ENCODE peak calls at places on chromosomes 4 and X, in eight cellular contexts. Y, D, K, U, F, E, H and V are unnamed samples.

GRCh38 chrX:129961180-129962083 is 21.0 kb upstream of the BCORL1 start:
- DNase-seq in D (peak; percentile 78), F (no peak), U (no peak), E (no peak), K (no peak), H (no peak), Y (peak; percentile 54), V (no peak)

GRCh38 chr4:14345356-14345775 is 656.9 kb upstream of the CPEB2 start:
- DNase-seq in Y (peak; percentile 54), H (no peak), K (no peak), U (no peak), F (no peak), E (no peak), D (no peak), V (peak; percentile 13)

GRCh38 chr4:7348946-7349900 is 85.5 kb downstream of the PSAPL1 start:
- DNase-seq in F (no peak), H (no peak), E (peak; percentile 47), U (no peak), D (no peak), Y (no peak), K (no peak), V (no peak)

GRCh38 chrX:71106427-71106826 is at the start of gene CXorf65:
- DNase-seq in U (no peak), K (no peak), D (no peak), H (no peak), E (no peak), Y (peak; percentile 10), F (no peak), V (no peak)

GRCh38 chr4:89419121-89419695 is 111.6 kb upstream of the GPRIN3 start:
- DNase-seq in H (no peak), D (no peak), E (no peak), K (no peak), Y (no peak), F (no peak), U (no peak), V (no peak)

GRCh38 chrX:150324035-150324728 is 38.9 kb upstream of the MAMLD1 start:
- DNase-seq in H (no peak), Y (peak; percentile 92), F (no peak), K (no peak), D (no peak), U (no peak), E (no peak), V (peak; percentile 30)

GRCh38 chr4:108087293-108087967 is 81.3 kb downstream of the LEF1 start:
- DNase-seq in E (no peak), U (no peak), D (no peak), F (no peak), K (no peak), Y (no peak), H (no peak), V (no peak)

GRCh38 chr4:56570041-56570440 is 64.5 kb downstream of the ARL9 start:
- DNase-seq in K (no peak), U (no peak), H (no peak), D (no peak), Y (no peak), E (no peak), F (no peak), V (no peak)

GRCh38 chrX:10554612-10555270 is 65.6 kb downstream of the MID1 start:
- DNase-seq in K (no peak), U (no peak), E (no peak), F (no peak), Y (no peak), H (no peak), D (no peak), V (no peak)

GRCh38 chr4:83074086-83074704 is 39.2 kb downstream of the COPS4 start:
- DNase-seq in D (peak; percentile 62), K (peak; percentile 49), Y (peak; percentile 75), U (peak; percentile 18), H (peak; percentile 11), F (peak; percentile 45), E (no peak), V (peak; percentile 26)

GRCh38 chrX:6678313-6678712 is 143.4 kb upstream of the VCX3A start:
- DNase-seq in K (no peak), U (no peak), D (no peak), H (no peak), E (no peak), F (no peak), Y (no peak), V (no peak)

GRCh38 chr4:53012738-53013137 is 150.6 kb downstream of the RASL11B start:
- DNase-seq in H (no peak), D (no peak), U (no peak), Y (peak; percentile 27), E (no peak), F (no peak), K (no peak), V (peak; percentile 38)

GRCh38 chr4:144562019-144562740 is 83.8 kb upstream of the HHIP start:
- DNase-seq in H (no peak), D (no peak), E (no peak), U (no peak), K (no peak), Y (no peak), F (peak; percentile 26), V (no peak)

GRCh38 chr4:6844986-6845385 is 62.5 kb downstream of the KIAA0232 start:
- DNase-seq in U (no peak), D (no peak), H (no peak), E (no peak), F (no peak), Y (no peak), K (no peak), V (no peak)

GRCh38 chrX:106716004-106716403 is 10.5 kb upstream of the RNF128 start:
- DNase-seq in H (no peak), K (no peak), F (no peak), Y (no peak), E (no peak), D (no peak), U (no peak), V (no peak)

GRCh38 chr4:144355809-144356757 is 215.6 kb upstream of the GYPA start:
- DNase-seq in K (peak; percentile 15), F (peak; percentile 31), U (no peak), E (no peak), H (no peak), Y (peak; percentile 72), D (no peak), V (peak; percentile 44)

GRCh38 chrX:153406903-153407302 is 4.4 kb upstream of the ZFP92 start:
- DNase-seq in F (no peak), Y (no peak), K (no peak), D (no peak), E (no peak), U (no peak), H (no peak), V (no peak)

GRCh38 chr4:121784975-121785374 is 16.1 kb upstream of the EXOSC9 start:
- DNase-seq in E (no peak), U (no peak), D (no peak), H (no peak), Y (peak; percentile 81), K (no peak), F (no peak), V (peak; percentile 87)

GRCh38 chr4:31370866-31371465 is 650.8 kb downstream of the PCDH7 start:
- DNase-seq in H (no peak), K (peak; percentile 54), U (no peak), E (no peak), D (peak; percentile 8), Y (peak; percentile 41), F (peak; percentile 5), V (no peak)

GRCh38 chrX:40943093-40943641 is 142.1 kb upstream of the USP9X start:
- DNase-seq in E (no peak), K (no peak), D (no peak), Y (no peak), H (no peak), F (no peak), U (no peak), V (no peak)

GRCh38 chr4:150909116-150909515 is 106.0 kb downstream of the LRBA start:
- DNase-seq in H (no peak), Y (peak; percentile 3), D (no peak), F (no peak), K (no peak), U (no peak), E (no peak), V (no peak)

GRCh38 chr4:68175562-68176155 is 46.0 kb upstream of the TMPRSS11F start:
- DNase-seq in K (peak; percentile 28), H (peak; percentile 53), Y (peak; percentile 49), F (peak; percentile 61), U (no peak), D (peak; percentile 17), E (no peak), V (peak; percentile 4)

GRCh38 chrX:71367396-71367795 is 1.2 kb downstream of the TAF1 start:
- DNase-seq in H (no peak), Y (no peak), E (no peak), D (no peak), F (no peak), U (no peak), K (no peak), V (no peak)

GRCh38 chr4:17027495-17027894 is 129.1 kb upstream of the LDB2 start:
- DNase-seq in K (no peak), H (no peak), U (no peak), D (no peak), F (no peak), E (no peak), Y (peak; percentile 96), V (peak; percentile 91)

GRCh38 chrX:13761606-13762005 is 27.1 kb downstream of the OFD1 start:
- DNase-seq in Y (no peak), D (no peak), K (no peak), H (no peak), U (no peak), E (no peak), F (no peak), V (no peak)

GRCh38 chrX:27008486-27008885 is 454.7 kb downstream of the PPP4R3C start:
- DNase-seq in E (no peak), K (no peak), U (no peak), H (no peak), Y (no peak), D (no peak), F (no peak), V (no peak)

GRCh38 chr4:38493068-38493467 is 170.9 kb upstream of the KLF3 start:
- DNase-seq in F (no peak), H (no peak), U (no peak), E (no peak), D (no peak), K (no peak), Y (no peak), V (no peak)

GRCh38 chr4:39335566-39335965 is 30.6 kb downstream of the RFC1 start:
- DNase-seq in D (no peak), Y (no peak), H (no peak), U (no peak), F (no peak), K (no peak), E (no peak), V (no peak)

GRCh38 chrX:2500091-2500680 is 590 bp downstream of the DHRSX start:
- DNase-seq in F (peak; percentile 57), E (no peak), H (peak; percentile 17), Y (peak; percentile 49), K (no peak), D (peak; percentile 50), U (no peak), V (no peak)

GRCh38 chrX:44352739-44353138 is 9.3 kb upstream of the EFHC2 start:
- DNase-seq in Y (no peak), H (no peak), U (no peak), D (no peak), F (no peak), E (no peak), K (no peak), V (no peak)

GRCh38 chrX:24225265-24225664 is 75.7 kb downstream of the ZFX start:
- DNase-seq in H (no peak), Y (no peak), F (no peak), D (no peak), U (no peak), K (no peak), E (no peak), V (no peak)

GRCh38 chr4:8362483-8362882 is 78.0 kb downstream of the ACOX3 start:
- DNase-seq in E (no peak), K (no peak), U (no peak), F (no peak), H (no peak), D (no peak), Y (peak; percentile 88), V (no peak)

GRCh38 chr4:118139241-118139640 is 105.0 kb downstream of the NDST3 start:
- DNase-seq in D (no peak), Y (no peak), H (no peak), F (no peak), U (no peak), K (no peak), E (no peak), V (no peak)

GRCh38 chr4:13892739-13893105 is 265.2 kb upstream of the BOD1L1 start:
- DNase-seq in U (no peak), D (no peak), H (no peak), E (no peak), K (no peak), Y (peak; percentile 73), F (no peak), V (no peak)